ENCODE peak calls at places on chromosomes 2 and 18, in ten cellular contexts. E is fibroblast of pulmonary artery, W is epithelial cell of esophagus, G is A549, F is PC-9, Z is heart right ventricle, P is choroid plexus epithelial cell, M is heart left ventricle, A is prostate gland, R is tibial artery. C is an unnamed sample.

GRCh38 chr2:144796956-144797355 is 277.0 kb upstream of the ZEB2 start:
- DNase-seq in W (no peak), E (no peak), M (no peak), Z (no peak), G (no peak), A (no peak), R (no peak), P (no peak), F (no peak), C (no peak)

GRCh38 chr2:144914113-144914512 is 394.2 kb upstream of the ZEB2 start:
- DNase-seq in R (no peak), W (no peak), A (no peak), F (no peak), P (no peak), M (no peak), Z (no peak), G (no peak), E (no peak), C (no peak)

GRCh38 chr2:239035361-239035814 is 187.5 kb downstream of the TWIST2 start:
- DNase-seq in R (no peak), G (peak), F (no peak), W (no peak), E (peak), A (no peak), M (no peak), Z (peak), P (peak), C (no peak)

GRCh38 chr2:42824454-42824807 is 32.0 kb upstream of the HAAO start:
- DNase-seq in W (no peak), M (no peak), G (no peak), R (no peak), A (no peak), Z (no peak), P (no peak), F (no peak), E (no peak), C (no peak)

GRCh38 chr2:36484454-36484853 is 113.5 kb downstream of the FEZ2 start:
- DNase-seq in M (no peak), A (no peak), W (no peak), Z (no peak), G (no peak), E (no peak), F (peak), P (no peak), R (no peak), C (no peak)

GRCh38 chr2:227871375-227871788 is at the start of gene DAW1:
- DNase-seq in P (peak), G (no peak), R (no peak), E (peak), M (peak), F (no peak), W (no peak), A (no peak), Z (peak), C (peak)

GRCh38 chr2:197359859-197360258 is 49.3 kb upstream of the ANKRD44 start:
- DNase-seq in A (no peak), W (no peak), E (no peak), G (no peak), Z (no peak), P (no peak), M (no peak), F (no peak), R (no peak), C (no peak)

GRCh38 chr2:54310961-54311360 is 54.9 kb upstream of the TSPYL6 start:
- DNase-seq in R (no peak), M (no peak), A (no peak), E (no peak), G (no peak), Z (no peak), F (no peak), W (no peak), P (no peak), C (no peak)

GRCh38 chr2:33034784-33035183 is 88.0 kb downstream of the LTBP1 start:
- DNase-seq in F (no peak), A (no peak), P (peak), W (peak), E (peak), Z (no peak), M (no peak), G (no peak), R (no peak), C (no peak)

GRCh38 chr18:54453996-54454395 is 96.3 kb downstream of the C18orf54 start:
- DNase-seq in R (no peak), A (no peak), G (no peak), Z (no peak), W (peak), E (no peak), F (no peak), M (no peak), P (no peak), C (no peak)

GRCh38 chr18:6743988-6744387 is 14.5 kb downstream of the ARHGAP28 start:
- DNase-seq in E (no peak), P (no peak), F (no peak), W (no peak), G (no peak), M (no peak), Z (no peak), R (no peak), A (no peak), C (no peak)

GRCh38 chr18:33014060-33014796 is 241.4 kb upstream of the KLHL14 start:
- DNase-seq in Z (no peak), R (no peak), P (peak), M (no peak), F (no peak), A (no peak), W (no peak), G (no peak), E (no peak), C (no peak)

GRCh38 chr18:58649966-58650816 is 21.1 kb upstream of the MALT1 start:
- DNase-seq in F (no peak), G (no peak), Z (no peak), P (peak), R (no peak), M (no peak), A (no peak), W (no peak), E (no peak), C (no peak)

GRCh38 chr2:197113221-197113831 is 186.8 kb upstream of the PGAP1 start:
- DNase-seq in A (no peak), M (no peak), G (peak), F (no peak), Z (no peak), E (peak), P (peak), W (peak), R (no peak), C (no peak)

GRCh38 chr2:68027959-68028358 is 34.8 kb downstream of the C1D start:
- DNase-seq in G (no peak), E (no peak), F (no peak), R (no peak), M (no peak), Z (no peak), W (no peak), A (no peak), P (no peak), C (no peak)

GRCh38 chr2:73386342-73386868 is 769 bp downstream of the ALMS1 start:
- DNase-seq in A (no peak), Z (no peak), F (no peak), W (no peak), E (no peak), M (no peak), R (no peak), P (no peak), G (no peak), C (no peak)

GRCh38 chr2:222532315-222532714 is 108.0 kb downstream of the SGPP2 start:
- DNase-seq in R (no peak), E (no peak), P (no peak), F (no peak), G (no peak), M (no peak), Z (no peak), A (no peak), W (peak), C (no peak)

GRCh38 chr18:56823986-56824385 is 172.8 kb downstream of the WDR7 start:
- DNase-seq in G (no peak), M (no peak), P (no peak), E (no peak), W (peak), F (no peak), R (no peak), A (no peak), Z (no peak), C (no peak)

GRCh38 chr18:23618862-23619387 is 32.6 kb upstream of the NPC1 start:
- DNase-seq in F (no peak), M (no peak), Z (no peak), G (no peak), E (no peak), R (no peak), A (no peak), P (no peak), W (no peak), C (no peak)

GRCh38 chr18:11925800-11926481 is 17.8 kb upstream of the MPPE1 start:
- DNase-seq in P (no peak), Z (no peak), G (no peak), E (no peak), A (no peak), M (no peak), W (no peak), F (no peak), R (no peak), C (no peak)

GRCh38 chr2:231335591-231335990 is 59.9 kb upstream of the B3GNT7 start:
- DNase-seq in M (no peak), A (no peak), F (no peak), W (no peak), P (no peak), Z (no peak), R (no peak), E (no peak), G (no peak), C (no peak)

GRCh38 chr2:235661952-235662351 is 168.1 kb downstream of the AGAP1 start:
- DNase-seq in A (no peak), P (no peak), W (no peak), G (no peak), F (no peak), E (no peak), R (no peak), M (no peak), Z (no peak), C (no peak)

GRCh38 chr2:62287335-62287734 is 91.4 kb downstream of the B3GNT2 start:
- DNase-seq in F (no peak), R (no peak), Z (no peak), G (no peak), M (no peak), W (no peak), E (no peak), P (no peak), A (no peak), C (no peak)

GRCh38 chr2:175003875-175004729 is 1.1 kb downstream of the CHN1 start:
- DNase-seq in G (peak), R (no peak), W (no peak), M (peak), E (peak), P (peak), A (no peak), F (no peak), Z (peak), C (no peak)

GRCh38 chr2:177038772-177039484 is 173.7 kb upstream of the HNRNPA3 start:
- DNase-seq in P (no peak), M (no peak), R (no peak), W (no peak), E (no peak), G (no peak), F (no peak), A (no peak), Z (no peak), C (no peak)

GRCh38 chr2:65388626-65389390 is 43.6 kb downstream of the SPRED2 start:
- DNase-seq in Z (no peak), M (no peak), F (no peak), W (peak), G (no peak), A (no peak), R (no peak), E (no peak), P (no peak), C (no peak)

GRCh38 chr2:55301277-55301676 is 32.2 kb upstream of the MTIF2 start:
- DNase-seq in G (no peak), E (no peak), M (no peak), R (no peak), A (no peak), P (no peak), F (no peak), Z (no peak), W (no peak), C (no peak)

GRCh38 chr18:62450546-62451395 is 72.1 kb upstream of the ZCCHC2 start:
- DNase-seq in P (peak), E (peak), A (no peak), G (peak), Z (peak), W (peak), R (peak), M (peak), F (peak), C (no peak)

GRCh38 chr18:34740101-34740500 is 30.0 kb downstream of the DTNA start:
- DNase-seq in P (no peak), R (no peak), A (no peak), Z (no peak), E (no peak), M (no peak), F (no peak), G (no peak), W (no peak), C (no peak)

GRCh38 chr2:233627331-233628025 is 8.8 kb upstream of the UGT1A10 start:
- DNase-seq in E (no peak), A (no peak), F (no peak), R (no peak), Z (no peak), P (no peak), G (no peak), M (no peak), W (no peak), C (no peak)

GRCh38 chr2:170703776-170704476 is 11.2 kb upstream of the SP5 start:
- DNase-seq in P (no peak), R (no peak), G (no peak), F (no peak), A (no peak), W (no peak), Z (no peak), M (no peak), E (no peak), C (no peak)

GRCh38 chr18:67531929-67532328 is 15.4 kb upstream of the DSEL start:
- DNase-seq in Z (no peak), G (no peak), F (no peak), M (no peak), P (no peak), R (no peak), W (no peak), A (no peak), E (no peak), C (no peak)

GRCh38 chr2:177143444-177143843 is 69.2 kb upstream of the HNRNPA3 start:
- DNase-seq in P (peak), A (no peak), W (peak), R (no peak), M (no peak), Z (no peak), G (no peak), E (peak), F (no peak), C (no peak)

GRCh38 chr18:48125724-48126123 is 195.3 kb upstream of the SMAD2 start:
- DNase-seq in E (no peak), M (no peak), G (no peak), P (no peak), F (peak), Z (no peak), R (no peak), W (no peak), A (no peak), C (no peak)

GRCh38 chr2:128310094-128310716 is 8.5 kb downstream of the HS6ST1 start:
- DNase-seq in Z (peak), W (no peak), R (peak), A (no peak), P (no peak), F (no peak), M (peak), E (no peak), G (no peak), C (peak)

GRCh38 chr18:37578886-37579513 is 13.4 kb upstream of the CELF4 start:
- DNase-seq in W (peak), G (peak), P (peak), F (no peak), M (no peak), A (no peak), Z (no peak), E (peak), R (no peak), C (no peak)

GRCh38 chr2:196230051-196230450 is 58.7 kb upstream of the STK17B start:
- DNase-seq in W (no peak), F (no peak), Z (no peak), R (no peak), E (no peak), M (no peak), A (no peak), P (no peak), G (no peak), C (no peak)

GRCh38 chr2:173076557-173077345 is 1.1 kb downstream of the MAP3K20 start:
- DNase-seq in Z (peak), M (peak), G (no peak), A (peak), E (peak), F (no peak), P (peak), W (peak), R (peak), C (no peak)

DNA sequence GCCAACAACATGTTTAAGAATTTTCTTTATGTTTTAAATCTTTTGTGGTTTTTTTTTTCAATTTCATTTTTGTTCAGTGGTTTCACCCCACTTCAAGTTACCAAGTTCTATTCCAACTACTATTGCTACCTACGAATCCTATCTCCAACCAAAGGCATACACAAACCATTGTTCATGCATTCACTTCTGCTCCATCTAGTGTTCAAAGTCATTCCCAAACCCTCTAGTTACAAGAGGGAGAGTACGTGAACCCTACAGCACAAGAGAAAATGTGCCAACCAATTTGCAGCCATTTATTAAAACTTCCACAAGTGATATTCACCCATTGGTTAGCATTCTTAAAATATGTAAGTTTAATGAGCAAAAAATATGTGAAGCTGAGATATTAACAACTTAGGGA is 295.1 kb upstream of the KYNU start:
- DNase-seq in Z (no peak), W (peak), M (no peak), F (no peak), E (no peak), P (peak), R (no peak), G (no peak), A (no peak), C (no peak)
- TF ChIP-seq CTCF in Z (no peak), W (peak), M (no peak), F (no peak), E (no peak), P (peak), R (no peak), G (peak), A (no peak), C (no peak)

GRCh38 chr2:134988994-134989605 is 58.1 kb downstream of the MAP3K19 start:
- DNase-seq in F (no peak), P (peak), E (peak), A (no peak), R (no peak), G (peak), W (peak), Z (no peak), M (no peak), C (no peak)
- TF ChIP-seq CTCF in F (peak), P (peak), E (peak), A (peak), R (peak), G (peak), W (peak), Z (peak), M (peak), C (peak)

GRCh38 chr2:163132850-163133249 is 294.3 kb upstream of the KCNH7 start:
- DNase-seq in M (no peak), F (no peak), W (peak), A (no peak), G (peak), Z (no peak), E (peak), P (peak), R (no peak), C (no peak)
- TF ChIP-seq CTCF in M (peak), F (peak), W (peak), A (peak), G (peak), Z (peak), E (peak), P (peak), R (no peak), C (peak)

DNA sequence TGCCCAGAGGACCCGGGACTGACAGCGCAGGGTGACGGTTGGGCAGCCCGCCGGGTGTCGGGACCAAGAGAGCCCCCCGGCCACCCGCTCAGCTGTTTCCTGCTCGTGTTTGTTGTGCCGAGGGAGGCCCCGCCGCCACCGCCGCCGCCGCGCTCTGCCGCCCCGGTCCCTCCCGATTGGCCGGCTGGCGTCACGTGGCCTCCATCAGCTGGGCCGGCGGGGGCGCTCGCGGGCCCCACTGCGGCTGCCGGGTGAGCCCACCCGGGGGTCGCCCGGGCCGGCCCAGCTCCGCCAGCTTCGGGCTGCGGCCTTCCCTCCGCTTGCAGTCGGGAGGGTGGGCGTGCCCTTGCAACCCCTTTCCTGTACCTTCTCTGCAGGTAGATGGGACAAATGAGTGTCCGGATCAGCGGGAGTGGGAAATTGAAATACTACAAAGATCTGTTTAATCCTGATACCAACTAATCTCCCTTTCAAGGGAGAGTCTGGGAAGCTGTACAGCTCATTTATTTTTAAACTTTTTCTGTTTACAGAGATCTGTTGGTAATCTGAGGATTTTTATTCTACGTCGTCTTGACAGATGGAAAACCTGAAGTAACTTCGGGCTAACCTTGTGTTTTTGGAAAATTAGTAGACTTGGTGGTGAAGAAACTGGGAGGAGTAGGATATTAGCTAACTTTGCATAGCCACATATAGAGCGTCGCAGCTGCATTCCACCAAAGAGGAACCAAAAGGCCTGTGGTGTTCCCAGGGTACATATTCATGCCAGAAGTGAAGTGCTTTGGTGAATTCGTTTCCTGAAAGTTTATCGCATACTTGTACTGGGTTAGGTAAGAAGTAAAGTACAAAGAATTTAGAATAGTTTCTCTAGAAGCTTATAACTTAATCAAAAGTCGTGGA is 1.2 kb downstream of the YPEL5 start:
- DNase-seq in R (peak), A (peak), M (peak), F (peak), W (peak), G (peak), P (peak), Z (peak), E (peak), C (peak)
- TF ChIP-seq CTCF in R (peak), A (peak), M (peak), F (no peak), W (no peak), G (peak), P (peak), Z (peak), E (no peak), C (peak)

DNA sequence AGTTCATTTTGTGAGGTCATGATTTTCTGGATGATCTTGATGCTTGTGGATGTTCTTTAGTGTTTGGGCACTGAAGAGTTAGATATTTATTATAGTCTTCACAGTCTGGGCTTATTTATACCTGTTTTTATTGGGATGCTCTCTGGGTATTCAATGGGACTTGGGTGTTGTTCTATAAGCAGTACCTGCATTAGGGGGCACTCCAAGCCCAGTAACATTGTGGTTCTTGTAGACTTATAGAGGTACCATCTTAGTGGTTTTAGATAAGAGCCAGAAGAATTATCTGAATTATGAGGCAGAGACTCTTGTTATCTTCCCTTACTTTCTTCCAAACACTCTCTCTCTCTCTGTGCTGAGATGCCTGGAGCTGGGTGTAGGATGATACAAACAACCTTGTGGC is 470.0 kb downstream of the PIK3C3 start:
- DNase-seq in A (no peak), P (no peak), E (no peak), Z (no peak), F (no peak), M (no peak), R (no peak), G (no peak), W (no peak), C (no peak)
- TF ChIP-seq CTCF in A (no peak), P (no peak), E (no peak), Z (no peak), F (no peak), M (no peak), R (no peak), G (no peak), W (no peak), C (no peak)